ENCODE peak calls at places on chromosome 1, in five cellular contexts. One of them, this sample, is unnamed.

GRCh38 chr1:56322211-56322610 is 257.2 kb downstream of the PLPP3 start:
- DNase-seq in mesenchymal stem cell: no peak
- DNase-seq in H9: no peak
- DNase-seq in H1: no peak
- DNase-seq in neuronal stem cell: no peak
- DNase-seq in this sample: peak; percentile 19

GRCh38 chr1:7827134-7827955 is 25.5 kb downstream of the UTS2 start:
- DNase-seq in H9: no peak
- DNase-seq in mesenchymal stem cell: no peak
- DNase-seq in H1: no peak
- DNase-seq in neuronal stem cell: no peak
- DNase-seq in this sample: no peak

GRCh38 chr1:7705048-7705907 is 65.8 kb upstream of the VAMP3 start:
- DNase-seq in mesenchymal stem cell: no peak
- DNase-seq in H1: peak; percentile 67
- DNase-seq in neuronal stem cell: no peak
- DNase-seq in H9: peak; percentile 76
- DNase-seq in this sample: no peak

GRCh38 chr1:198156111-198156744 is 570 bp upstream of the NEK7 start:
- DNase-seq in mesenchymal stem cell: peak; percentile 76
- DNase-seq in H1: peak; percentile 74
- DNase-seq in neuronal stem cell: peak; percentile 40
- DNase-seq in H9: peak; percentile 75
- DNase-seq in this sample: peak; percentile 66

GRCh38 chr1:53992085-53992874 is 25.7 kb downstream of the LDLRAD1 start:
- DNase-seq in neuronal stem cell: no peak
- DNase-seq in H1: no peak
- DNase-seq in mesenchymal stem cell: peak; percentile 34
- DNase-seq in H9: peak; percentile 64
- DNase-seq in this sample: no peak

GRCh38 chr1:60281360-60281932 is 207.9 kb upstream of the C1orf87 start:
- DNase-seq in H9: peak; percentile 82
- DNase-seq in neuronal stem cell: peak; percentile 61
- DNase-seq in H1: peak; percentile 61
- DNase-seq in mesenchymal stem cell: peak; percentile 51
- DNase-seq in this sample: peak; percentile 30

GRCh38 chr1:97721221-97721620 is 199.6 kb downstream of the DPYD start:
- DNase-seq in mesenchymal stem cell: no peak
- DNase-seq in H9: no peak
- DNase-seq in H1: no peak
- DNase-seq in neuronal stem cell: no peak
- DNase-seq in this sample: peak; percentile 43

GRCh38 chr1:47684518-47684917 is 246.7 kb downstream of the FOXD2 start:
- DNase-seq in H9: peak; percentile 6
- DNase-seq in mesenchymal stem cell: no peak
- DNase-seq in H1: peak; percentile 13
- DNase-seq in neuronal stem cell: no peak
- DNase-seq in this sample: no peak

GRCh38 chr1:192513196-192513595 is 62.4 kb upstream of the RGS1 start:
- DNase-seq in H9: no peak
- DNase-seq in mesenchymal stem cell: no peak
- DNase-seq in neuronal stem cell: no peak
- DNase-seq in H1: no peak
- DNase-seq in this sample: no peak

GRCh38 chr1:158003409-158003805 is 10.0 kb downstream of the KIRREL1 start:
- DNase-seq in H1: no peak
- DNase-seq in neuronal stem cell: no peak
- DNase-seq in H9: no peak
- DNase-seq in mesenchymal stem cell: no peak
- DNase-seq in this sample: peak; percentile 60

GRCh38 chr1:16352842-16353535 is 709 bp upstream of the FBXO42 start:
- DNase-seq in H1: no peak
- DNase-seq in mesenchymal stem cell: no peak
- DNase-seq in neuronal stem cell: no peak
- DNase-seq in H9: no peak
- DNase-seq in this sample: no peak

GRCh38 chr1:84163123-84164038 is 19.3 kb downstream of the PRKACB start:
- DNase-seq in neuronal stem cell: no peak
- DNase-seq in H9: no peak
- DNase-seq in mesenchymal stem cell: no peak
- DNase-seq in H1: no peak
- DNase-seq in this sample: no peak

GRCh38 chr1:51558375-51558924 is 39.4 kb upstream of the EPS15 start:
- DNase-seq in H9: peak; percentile 37
- DNase-seq in mesenchymal stem cell: no peak
- DNase-seq in neuronal stem cell: no peak
- DNase-seq in H1: no peak
- DNase-seq in this sample: peak; percentile 47

GRCh38 chr1:23251812-23252211 is 34.5 kb upstream of the HTR1D start:
- DNase-seq in H9: no peak
- DNase-seq in H1: no peak
- DNase-seq in mesenchymal stem cell: no peak
- DNase-seq in neuronal stem cell: no peak
- DNase-seq in this sample: peak; percentile 19

GRCh38 chr1:3351300-3352083 is 103.0 kb upstream of the ARHGEF16 start:
- DNase-seq in neuronal stem cell: peak; percentile 24
- DNase-seq in mesenchymal stem cell: no peak
- DNase-seq in H1: no peak
- DNase-seq in H9: no peak
- DNase-seq in this sample: no peak

GRCh38 chr1:35564037-35564883 is 6.7 kb downstream of the NCDN start:
- DNase-seq in mesenchymal stem cell: peak; percentile 76
- DNase-seq in neuronal stem cell: peak; percentile 86
- DNase-seq in H1: peak; percentile 94
- DNase-seq in H9: peak; percentile 84
- DNase-seq in this sample: peak; percentile 78

GRCh38 chr1:184056921-184057496 is 5.5 kb downstream of the TSEN15 start:
- DNase-seq in mesenchymal stem cell: peak; percentile 72
- DNase-seq in neuronal stem cell: no peak
- DNase-seq in H9: no peak
- DNase-seq in H1: no peak
- DNase-seq in this sample: peak; percentile 90

GRCh38 chr1:209266590-209267172 is 316.8 kb upstream of the CAMK1G start:
- DNase-seq in mesenchymal stem cell: peak; percentile 5
- DNase-seq in neuronal stem cell: no peak
- DNase-seq in H1: no peak
- DNase-seq in H9: no peak
- DNase-seq in this sample: peak; percentile 2

GRCh38 chr1:89085781-89086180 is 20.8 kb upstream of the GBP1 start:
- DNase-seq in neuronal stem cell: peak; percentile 11
- DNase-seq in mesenchymal stem cell: peak; percentile 48
- DNase-seq in H1: no peak
- DNase-seq in H9: no peak
- DNase-seq in this sample: peak; percentile 56

GRCh38 chr1:32894019-32894600 is 7.1 kb downstream of the TMEM54 start:
- DNase-seq in neuronal stem cell: no peak
- DNase-seq in mesenchymal stem cell: no peak
- DNase-seq in H9: no peak
- DNase-seq in H1: peak; percentile 74
- DNase-seq in this sample: no peak

GRCh38 chr1:175834597-175834996 is 91.2 kb upstream of the TNR start:
- DNase-seq in neuronal stem cell: no peak
- DNase-seq in mesenchymal stem cell: no peak
- DNase-seq in H1: no peak
- DNase-seq in H9: no peak
- DNase-seq in this sample: no peak

GRCh38 chr1:81305997-81306452 is 494.7 kb upstream of the ADGRL2 start:
- DNase-seq in mesenchymal stem cell: peak; percentile 85
- DNase-seq in H1: peak; percentile 49
- DNase-seq in H9: no peak
- DNase-seq in neuronal stem cell: peak; percentile 45
- DNase-seq in this sample: peak; percentile 54

GRCh38 chr1:87644500-87645245 is 316.0 kb downstream of the LMO4 start:
- DNase-seq in mesenchymal stem cell: peak; percentile 8
- DNase-seq in H1: no peak
- DNase-seq in neuronal stem cell: no peak
- DNase-seq in H9: no peak
- DNase-seq in this sample: peak; percentile 71

GRCh38 chr1:199982606-199983005 is 44.9 kb upstream of the NR5A2 start:
- DNase-seq in neuronal stem cell: no peak
- DNase-seq in H1: no peak
- DNase-seq in mesenchymal stem cell: no peak
- DNase-seq in H9: no peak
- DNase-seq in this sample: no peak

GRCh38 chr1:213934642-213935041 is 53.1 kb upstream of the PROX1 start:
- DNase-seq in H9: no peak
- DNase-seq in neuronal stem cell: no peak
- DNase-seq in H1: no peak
- DNase-seq in mesenchymal stem cell: no peak
- DNase-seq in this sample: no peak

GRCh38 chr1:67880056-67880601 is 46.9 kb upstream of the GNG12 start:
- DNase-seq in mesenchymal stem cell: peak; percentile 43
- DNase-seq in H1: no peak
- DNase-seq in H9: no peak
- DNase-seq in neuronal stem cell: no peak
- DNase-seq in this sample: peak; percentile 79

GRCh38 chr1:67869233-67869632 is 36.0 kb upstream of the GNG12 start:
- DNase-seq in H1: no peak
- DNase-seq in mesenchymal stem cell: no peak
- DNase-seq in H9: no peak
- DNase-seq in neuronal stem cell: no peak
- DNase-seq in this sample: no peak

GRCh38 chr1:67879485-67879884 is 46.2 kb upstream of the GNG12 start:
- DNase-seq in mesenchymal stem cell: no peak
- DNase-seq in H1: no peak
- DNase-seq in H9: no peak
- DNase-seq in neuronal stem cell: no peak
- DNase-seq in this sample: no peak

DNA sequence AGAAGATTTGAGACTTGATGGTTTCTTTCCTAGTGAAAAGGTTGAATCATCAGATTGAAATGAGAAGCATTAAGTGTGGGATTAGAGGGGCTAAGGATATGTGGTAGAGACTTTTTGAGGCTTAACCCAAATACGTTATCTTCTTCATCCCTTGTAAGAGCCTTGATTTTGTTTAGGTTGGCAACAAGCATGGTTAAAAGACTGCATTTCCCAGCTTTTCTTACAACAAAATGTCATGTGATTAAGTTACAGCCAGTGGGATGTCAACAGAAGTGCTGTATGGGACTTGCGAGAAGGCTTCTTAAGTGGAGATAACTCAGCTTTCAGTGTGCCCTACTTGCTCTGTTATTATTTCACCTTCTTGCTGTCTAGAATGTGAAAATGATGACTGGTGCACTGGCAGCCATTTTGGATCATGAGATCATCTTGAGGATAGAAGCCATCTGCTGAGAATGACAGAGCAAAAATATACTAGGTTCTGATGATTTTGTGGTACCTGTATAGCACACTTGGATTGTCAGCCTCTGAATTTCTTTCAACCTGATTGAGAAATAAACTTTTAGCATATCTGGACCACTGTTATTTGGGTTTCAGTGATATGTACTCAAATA is 41.3 kb upstream of the GNG12 start:
- DNase-seq in neuronal stem cell: no peak
- DNase-seq in mesenchymal stem cell: peak; percentile 33
- DNase-seq in H9: no peak
- DNase-seq in H1: no peak
- DNase-seq in this sample: no peak
- H2AFZ ChIP-seq in neuronal stem cell: no peak overlapping the region
- H2AFZ ChIP-seq in mesenchymal stem cell: no peak overlapping the region
- H2AFZ ChIP-seq in H9: no peak overlapping the region
- H2AFZ ChIP-seq in H1: no peak overlapping the region
- H2AFZ ChIP-seq in this sample: no peak overlapping the region

GRCh38 chr1:169143984-169144383 is 37.5 kb downstream of the ATP1B1 start:
- DNase-seq in H1: no peak
- DNase-seq in neuronal stem cell: no peak
- DNase-seq in H9: no peak
- DNase-seq in mesenchymal stem cell: no peak
- DNase-seq in this sample: no peak
- H2BK15ac ChIP-seq in H1: no peak overlapping the region
- H2BK15ac ChIP-seq in neuronal stem cell: no peak overlapping the region
- H2BK15ac ChIP-seq in H9: no peak overlapping the region
- H2BK15ac ChIP-seq in mesenchymal stem cell: no peak overlapping the region
- H2BK15ac ChIP-seq in this sample: no peak overlapping the region

GRCh38 chr1:156506450-156506849 is 5.9 kb upstream of the MEF2D start:
- DNase-seq in neuronal stem cell: no peak
- DNase-seq in mesenchymal stem cell: no peak
- DNase-seq in H1: no peak
- DNase-seq in H9: no peak
- DNase-seq in this sample: no peak

GRCh38 chr1:156504821-156505678 is 4.5 kb upstream of the MEF2D start:
- DNase-seq in mesenchymal stem cell: peak; percentile 99
- DNase-seq in H9: peak; percentile 98
- DNase-seq in H1: peak; percentile 95
- DNase-seq in neuronal stem cell: peak; percentile 91
- DNase-seq in this sample: peak; percentile 99

GRCh38 chr1:156503672-156504055 is 3.1 kb upstream of the MEF2D start:
- DNase-seq in neuronal stem cell: no peak
- DNase-seq in H9: no peak
- DNase-seq in H1: no peak
- DNase-seq in mesenchymal stem cell: peak; percentile 45
- DNase-seq in this sample: peak; percentile 34

GRCh38 chr1:156504062-156504813 is 3.7 kb upstream of the MEF2D start:
- DNase-seq in mesenchymal stem cell: peak; percentile 59
- DNase-seq in H1: no peak
- DNase-seq in H9: no peak
- DNase-seq in neuronal stem cell: no peak
- DNase-seq in this sample: peak; percentile 33

DNA sequence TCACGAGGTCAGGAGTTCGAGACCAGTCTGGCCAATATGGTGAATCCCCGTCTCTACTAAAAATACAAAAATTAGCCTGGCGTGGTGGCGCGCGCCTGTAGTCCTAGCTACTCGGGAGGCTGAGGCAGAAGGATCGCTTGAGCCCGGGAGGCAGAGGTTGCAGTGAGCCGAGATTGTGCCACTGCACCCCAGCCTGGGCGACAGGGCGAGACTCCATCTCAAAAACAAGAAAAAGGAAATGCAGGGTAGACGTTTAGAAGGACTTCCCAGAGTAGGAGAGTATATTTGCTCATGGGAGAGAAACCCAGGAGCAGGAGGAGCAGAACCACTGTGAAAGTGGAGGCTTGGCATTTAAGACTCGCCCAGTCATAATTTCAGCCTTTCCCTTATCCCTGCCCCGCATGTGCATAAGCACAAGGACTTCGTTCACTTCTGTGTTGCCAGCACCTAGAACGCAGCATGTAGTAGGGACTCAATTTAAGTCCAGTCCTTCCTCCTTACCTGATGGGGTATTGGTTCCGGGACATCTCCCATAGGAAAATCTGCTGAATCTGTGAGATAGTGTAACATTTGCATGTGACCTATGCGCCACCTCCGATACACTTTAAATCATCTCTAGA is 5.2 kb upstream of the MEF2D start:
- DNase-seq in H9: no peak
- DNase-seq in neuronal stem cell: no peak
- DNase-seq in mesenchymal stem cell: no peak
- DNase-seq in H1: no peak
- DNase-seq in this sample: no peak
- H2AFZ ChIP-seq in H9: no peak overlapping the region
- H2AFZ ChIP-seq in neuronal stem cell: peak overlapping the region; percentile 52
- H2AFZ ChIP-seq in mesenchymal stem cell: no peak overlapping the region
- H2AFZ ChIP-seq in H1: no peak overlapping the region
- H2AFZ ChIP-seq in this sample: peak overlapping the region; percentile 99

DNA sequence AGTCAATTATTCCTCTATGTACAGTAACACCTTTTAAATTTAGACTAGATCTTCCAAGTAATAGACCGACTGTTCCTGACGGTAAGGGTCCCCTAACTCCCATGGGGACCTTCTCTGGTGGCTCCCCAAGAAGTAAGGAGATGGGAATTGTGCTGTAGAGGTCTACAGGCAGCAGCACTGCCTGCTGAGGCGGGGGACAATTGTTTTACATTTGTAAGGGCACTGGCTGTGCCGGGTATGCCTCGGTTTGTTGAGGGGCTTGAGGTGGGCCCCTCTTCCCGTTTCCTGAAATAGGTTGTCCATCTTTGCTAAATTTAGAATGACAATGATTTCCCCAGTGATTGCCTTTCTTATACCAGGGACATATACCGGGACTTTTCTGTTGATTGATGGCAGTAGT is 13.1 kb upstream of the L1TD1 start:
- DNase-seq in neuronal stem cell: no peak
- DNase-seq in H9: peak; percentile 66
- DNase-seq in H1: no peak
- DNase-seq in mesenchymal stem cell: no peak
- DNase-seq in this sample: no peak
- H2BK15ac ChIP-seq in neuronal stem cell: no peak overlapping the region
- H2BK15ac ChIP-seq in H9: no peak overlapping the region
- H2BK15ac ChIP-seq in H1: no peak overlapping the region
- H2BK15ac ChIP-seq in mesenchymal stem cell: no peak overlapping the region
- H2BK15ac ChIP-seq in this sample: no peak overlapping the region